ENCODE peak calls at places on chromosomes 2 and 18, in eight cellular contexts. T is nephron progenitor cell; E is stimulated activated CD4-positive, alpha-beta T cell treated with anti-CD3 and anti-CD28 coated beads, TNF-alpha, amount 100 ng/mL, for 24 hours; U is Daoy; W is amygdala; V is fibroblast of gingiva; H is neural progenitor cell; D is fibroblast of the aortic adventitia. G is an unnamed sample.

GRCh38 chr18:62720766-62721613 is 5.6 kb downstream of the PHLPP1 start:
- DNase-seq in T (no peak), E (no peak), U (no peak), W (no peak), V (no peak), H (no peak), D (no peak), G (no peak)

GRCh38 chr2:141498561-141498960 is 632.3 kb downstream of the LRP1B start:
- DNase-seq in T (no peak), E (no peak), U (no peak), W (no peak), V (no peak), H (no peak), D (no peak), G (no peak)

GRCh38 chr2:238231251-238231793 is 8.5 kb downstream of the HES6 start:
- DNase-seq in T (peak), E (peak), U (no peak), W (peak), V (peak), H (peak), D (peak), G (peak)

GRCh38 chr18:54466248-54467005 is 108.7 kb downstream of the C18orf54 start:
- DNase-seq in T (no peak), E (no peak), U (no peak), W (no peak), V (no peak), H (no peak), D (no peak), G (no peak)

GRCh38 chr2:8593239-8593638 is 88.6 kb upstream of the ID2 start:
- DNase-seq in T (no peak), E (no peak), U (no peak), W (no peak), V (no peak), H (no peak), D (no peak), G (no peak)

GRCh38 chr2:172049721-172050120 is 35.6 kb upstream of the DLX1 start:
- DNase-seq in T (no peak), E (no peak), U (no peak), W (no peak), V (no peak), H (no peak), D (no peak), G (no peak)

GRCh38 chr18:723541-723940 is 11.1 kb upstream of the ENOSF1 start:
- DNase-seq in T (no peak), E (no peak), U (no peak), W (no peak), V (no peak), H (no peak), D (no peak), G (no peak)

GRCh38 chr2:197950754-197951153 is 146.4 kb downstream of the PLCL1 start:
- DNase-seq in T (no peak), E (no peak), U (no peak), W (no peak), V (no peak), H (no peak), D (no peak), G (no peak)

GRCh38 chr2:85255813-85256581 is 71.8 kb downstream of the TGOLN2 start:
- DNase-seq in T (peak), E (no peak), U (no peak), W (no peak), V (peak), H (peak), D (peak), G (peak)

GRCh38 chr18:63848159-63848558 is 39.3 kb upstream of the SERPINB2 start:
- DNase-seq in T (peak), E (no peak), U (peak), W (no peak), V (peak), H (peak), D (peak), G (no peak)

GRCh38 chr2:58965602-58966001 is 724.5 kb upstream of the FANCL start:
- DNase-seq in T (no peak), E (no peak), U (no peak), W (no peak), V (no peak), H (no peak), D (no peak), G (no peak)

GRCh38 chr2:64461271-64462058 is 7.5 kb downstream of the LGALSL start:
- DNase-seq in T (no peak), E (no peak), U (no peak), W (no peak), V (no peak), H (no peak), D (no peak), G (no peak)

GRCh38 chr2:48693066-48693465 is 62.5 kb downstream of the LHCGR start:
- DNase-seq in T (no peak), E (no peak), U (no peak), W (no peak), V (no peak), H (no peak), D (no peak), G (no peak)

GRCh38 chr18:26460449-26461091 is 87.8 kb downstream of the KCTD1 start:
- DNase-seq in T (no peak), E (no peak), U (peak), W (no peak), V (no peak), H (no peak), D (peak), G (no peak)

GRCh38 chr2:216006164-216006663 is 7.1 kb downstream of the MREG start:
- DNase-seq in T (no peak), E (no peak), U (peak), W (no peak), V (no peak), H (peak), D (no peak), G (peak)

GRCh38 chr2:45241061-45241561 is 231.9 kb upstream of the SIX2 start:
- DNase-seq in T (no peak), E (no peak), U (no peak), W (no peak), V (no peak), H (no peak), D (peak), G (no peak)

GRCh38 chr18:1408331-1408835 is 503.7 kb downstream of the ADCYAP1 start:
- DNase-seq in T (no peak), E (no peak), U (no peak), W (no peak), V (no peak), H (no peak), D (no peak), G (no peak)

GRCh38 chr2:45173513-45173912 is 164.3 kb upstream of the SIX2 start:
- DNase-seq in T (no peak), E (no peak), U (peak), W (no peak), V (peak), H (no peak), D (peak), G (no peak)

GRCh38 chr2:149169653-149170052 is 131.2 kb downstream of the LYPD6B start:
- DNase-seq in T (no peak), E (no peak), U (peak), W (no peak), V (no peak), H (no peak), D (no peak), G (no peak)

GRCh38 chr2:159508140-159508539 is 108.2 kb downstream of the BAZ2B start:
- DNase-seq in T (no peak), E (no peak), U (no peak), W (no peak), V (no peak), H (no peak), D (no peak), G (no peak)

G was measured in posterior vena cava.